ENCODE peak calls at places on chromosome 22, in eight cellular contexts. B is tibial artery, O is right lobe of liver, M is brain microvascular endothelial cell, N is PC-3, R is K562, I is heart right ventricle, U is RWPE2. W is an unnamed sample.

GRCh38 chr22:46436595-46437163 is 100.7 kb downstream of the CELSR1 start:
- DNase-seq in I (no peak), U (no peak), R (no peak), M (peak; percentile 51), O (no peak), B (no peak), N (peak; percentile 10), W (no peak)

GRCh38 chr22:23223566-23224317 is 43.4 kb downstream of the BCR start:
- DNase-seq in B (no peak), U (no peak), I (no peak), M (no peak), O (no peak), R (no peak), N (no peak), W (no peak)

GRCh38 chr22:40009231-40009769 is 14.5 kb downstream of the FAM83F start:
- DNase-seq in I (no peak), B (no peak), N (peak; percentile 57), O (no peak), U (no peak), M (peak; percentile 15), R (peak; percentile 32), W (no peak)

GRCh38 chr22:48044484-48045060 is 1282.1 kb downstream of the TBC1D22A start:
- DNase-seq in M (no peak), B (no peak), R (no peak), U (no peak), I (no peak), O (no peak), N (no peak), W (no peak)

GRCh38 chr22:19290400-19291217 is 910 bp downstream of the CLTCL1 start:
- DNase-seq in R (peak; percentile 65), O (peak; percentile 31), B (no peak), N (no peak), M (no peak), U (no peak), I (peak; percentile 16), W (no peak)

GRCh38 chr22:40236131-40236665 is 58.5 kb downstream of the TNRC6B start:
- DNase-seq in O (no peak), M (no peak), I (no peak), R (no peak), N (peak; percentile 35), B (no peak), U (no peak), W (no peak)

GRCh38 chr22:50220603-50221409 is 20.0 kb downstream of the SELENOO start:
- DNase-seq in U (peak; percentile 68), M (no peak), R (no peak), N (no peak), O (peak; percentile 19), I (no peak), B (no peak), W (peak; percentile 34)

GRCh38 chr22:20011123-20011992 is 5.3 kb downstream of the ARVCF start:
- DNase-seq in M (no peak), R (peak; percentile 76), U (no peak), N (no peak), I (no peak), B (no peak), O (no peak), W (no peak)

GRCh38 chr22:45645526-45646414 is 25.9 kb upstream of the ATXN10 start:
- DNase-seq in M (peak; percentile 26), N (peak; percentile 73), R (peak; percentile 69), I (peak; percentile 78), B (peak; percentile 52), U (no peak), O (peak; percentile 81), W (peak; percentile 87)

GRCh38 chr22:32904044-32904443 is 102.5 kb downstream of the TIMP3 start:
- DNase-seq in O (no peak), I (no peak), B (no peak), N (peak; percentile 2), M (peak; percentile 42), U (no peak), R (peak; percentile 68), W (peak; percentile 63)

GRCh38 chr22:32911526-32911925 is 110.0 kb downstream of the TIMP3 start:
- DNase-seq in B (no peak), O (no peak), R (no peak), I (no peak), M (no peak), U (no peak), N (no peak), W (no peak)

GRCh38 chr22:32910358-32910757 is 108.9 kb downstream of the TIMP3 start:
- DNase-seq in B (no peak), N (no peak), O (no peak), R (no peak), U (no peak), M (no peak), I (no peak), W (no peak)

GRCh38 chr22:32905400-32905799 is 103.9 kb downstream of the TIMP3 start:
- DNase-seq in O (no peak), I (no peak), M (no peak), U (no peak), R (no peak), N (no peak), B (no peak), W (no peak)

GRCh38 chr22:32909561-32910348 is 108.2 kb downstream of the TIMP3 start:
- DNase-seq in U (no peak), M (no peak), R (no peak), I (no peak), B (no peak), O (no peak), N (no peak), W (no peak)
- H3K36me3 ChIP-seq in U (no peaks in the 10 kb centered on the region), M (no peaks in the 10 kb centered on the region), R (no peaks in the 10 kb centered on the region), I (no peaks in the 10 kb centered on the region), B (no peaks in the 10 kb centered on the region), O (no peaks in the 10 kb centered on the region), N (no peaks in the 10 kb centered on the region), W (no peaks in the 10 kb centered on the region)

GRCh38 chr22:16781074-16781763 is 44.0 kb downstream of the XKR3 start:
- DNase-seq in U (no peak), R (no peak), N (no peak), O (no peak), B (no peak), M (no peak), I (no peak), W (no peak)

GRCh38 chr22:16781764-16782329 is 43.4 kb downstream of the XKR3 start:
- DNase-seq in M (no peak), O (no peak), B (no peak), N (no peak), I (no peak), U (no peak), R (no peak), W (no peak)

GRCh38 chr22:16783453-16783852 is 41.8 kb downstream of the XKR3 start:
- DNase-seq in N (no peak), I (no peak), U (no peak), M (no peak), B (no peak), O (no peak), R (no peak), W (no peak)

DNA sequence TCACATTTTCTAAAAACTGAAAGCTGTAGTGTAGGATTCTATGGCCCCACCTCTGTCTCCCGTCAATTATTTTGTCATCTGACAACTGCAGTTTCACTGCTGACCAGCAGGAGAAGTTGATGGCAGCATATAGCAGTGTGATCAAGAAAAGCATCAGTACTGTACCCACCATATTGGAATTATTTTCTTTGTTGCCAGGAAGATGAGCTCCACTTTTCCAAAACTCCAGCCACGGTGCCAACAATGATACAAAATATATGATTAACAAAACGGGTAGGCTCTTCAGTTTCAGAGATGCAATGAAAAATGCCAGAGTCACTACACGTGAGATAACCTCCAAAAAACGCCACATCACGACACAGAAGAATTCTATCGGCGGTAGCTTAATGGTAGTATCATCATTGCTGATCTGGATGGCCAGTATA is 41.3 kb downstream of the XKR3 start:
- DNase-seq in I (no peak), O (no peak), N (peak; percentile 2), U (no peak), M (no peak), R (peak; percentile 70), B (no peak), W (no peak)
- TF ChIP-seq CTCF in I (no peak), O (peak; percentile 23), N (no peak), U (peak; percentile 51), M (peak; percentile 22), R (peak; percentile 84), B (no peak), W (peak; percentile 60)

DNA sequence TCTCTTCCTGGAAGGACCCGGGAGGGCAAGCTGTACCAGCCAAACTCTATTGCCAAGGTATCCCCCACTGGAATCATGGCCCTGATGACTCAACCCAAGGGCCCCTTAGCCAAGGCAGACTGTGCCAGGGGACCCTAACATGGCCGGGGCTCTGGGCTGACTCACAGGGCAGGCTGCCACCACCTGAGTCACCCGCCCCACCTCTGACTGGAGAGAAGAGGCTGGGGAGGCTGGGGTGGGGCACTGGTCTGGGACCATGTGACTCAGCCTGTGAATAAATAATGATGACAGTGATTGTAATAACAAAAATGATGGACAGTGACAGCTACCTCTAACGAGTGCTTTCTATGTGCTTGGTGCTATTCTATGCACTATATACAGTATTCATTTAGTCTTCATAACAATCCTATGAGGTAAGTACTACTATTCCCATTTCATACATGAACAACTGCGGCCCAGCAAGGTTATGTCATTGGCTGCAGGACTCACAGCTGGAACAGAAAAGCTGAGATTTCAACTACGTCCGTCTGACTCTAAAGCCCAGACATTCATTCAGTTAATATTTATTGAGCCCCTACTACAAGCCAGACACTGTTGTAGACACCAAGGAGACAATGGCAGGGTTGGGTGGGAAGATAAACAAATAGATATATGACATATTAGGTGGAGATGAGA is 84.2 kb downstream of the FBXO7 start:
- DNase-seq in O (peak; percentile 67), B (peak; percentile 90), U (peak; percentile 96), R (no peak), I (peak; percentile 65), N (peak; percentile 84), M (peak; percentile 51), W (no peak)
- H3K27me3 ChIP-seq in O (no peaks in the 10 kb centered on the region), B (no peaks in the 10 kb centered on the region), U (no peaks in the 10 kb centered on the region), R (no peaks in the 10 kb centered on the region), I (no peaks in the 10 kb centered on the region), N (no peaks in the 10 kb centered on the region), M (no peaks in the 10 kb centered on the region), W (no peaks in the 10 kb centered on the region)

GRCh38 chr22:36104435-36104834 is 56.1 kb downstream of the APOL3 start:
- DNase-seq in O (no peak), B (no peak), N (no peak), M (no peak), R (peak; percentile 39), I (no peak), U (no peak), W (no peak)

GRCh38 chr22:36103891-36104290 is 56.7 kb downstream of the APOL3 start:
- DNase-seq in N (no peak), R (no peak), B (no peak), U (no peak), M (no peak), I (no peak), O (no peak), W (no peak)

GRCh38 chr22:36104988-36105387 is 55.6 kb downstream of the APOL3 start:
- DNase-seq in I (no peak), U (peak; percentile 3), M (peak; percentile 12), O (no peak), N (peak; percentile 23), B (no peak), R (no peak), W (no peak)

GRCh38 chr22:36102995-36103394 is 57.6 kb downstream of the APOL3 start:
- DNase-seq in U (no peak), B (no peak), M (no peak), N (no peak), O (no peak), R (no peak), I (no peak), W (no peak)

GRCh38 chr22:36101756-36102155 is 58.8 kb downstream of the APOL3 start:
- DNase-seq in B (no peak), O (no peak), U (no peak), M (no peak), I (no peak), R (no peak), N (no peak), W (no peak)
- H3K36me3 ChIP-seq in B (no peaks in the 10 kb centered on the region), O (no peaks in the 10 kb centered on the region), U (no peaks in the 10 kb centered on the region), M (no peaks in the 10 kb centered on the region), I (no peaks in the 10 kb centered on the region), R (no peaks in the 10 kb centered on the region), N (no peaks in the 10 kb centered on the region), W (no peaks in the 10 kb centered on the region)

GRCh38 chr22:29727248-29727551 is 7.4 kb downstream of the CABP7 start:
- DNase-seq in U (no peak), N (no peak), B (peak; percentile 35), R (peak; percentile 75), I (peak; percentile 47), O (peak; percentile 51), M (no peak), W (peak; percentile 68)
- TF ChIP-seq CTCF in U (peak; percentile 31), N (peak; percentile 27), B (no peak), R (peak; percentile 62), I (peak; percentile 47), O (peak; percentile 45), M (peak; percentile 65), W (peak; percentile 69)

W was measured in Caco-2.